ENCODE peak calls at places on chromosomes 11 and 22, in six cellular contexts. D, Z, M, S, Y and H are unnamed samples.

GRCh38 chr11:122253541-122254317 is 137.7 kb upstream of the BLID start:
- DNase-seq in D (no peak), Z (no peak), M (no peak), S (no peak), Y (no peak), H (no peak)

GRCh38 chr22:26709617-26710390 is 52.4 kb downstream of the MIAT start:
- DNase-seq in D (peak), Z (no peak), M (no peak), S (no peak), Y (no peak), H (peak)

GRCh38 chr22:37416806-37417205 is 10.5 kb downstream of the ELFN2 start:
- DNase-seq in D (no peak), Z (no peak), M (no peak), S (peak), Y (no peak), H (no peak)

GRCh38 chr22:44685384-44686056 is 16.5 kb upstream of the PRR5 start:
- DNase-seq in D (peak), Z (peak), M (no peak), S (no peak), Y (no peak), H (peak)

GRCh38 chr11:69200331-69201047 is 44.8 kb downstream of the SMIM38 start:
- DNase-seq in D (no peak), Z (peak), M (no peak), S (peak), Y (no peak), H (peak)

GRCh38 chr11:79963886-79964660 is 523.2 kb upstream of the TENM4 start:
- DNase-seq in D (no peak), Z (no peak), M (no peak), S (no peak), Y (no peak), H (no peak)

GRCh38 chr11:38547464-38547863 is 1949.4 kb upstream of the RAG2 start:
- DNase-seq in D (no peak), Z (no peak), M (no peak), S (no peak), Y (no peak), H (no peak)

GRCh38 chr22:36184433-36185035 is 17.1 kb downstream of the APOL4 start:
- DNase-seq in D (no peak), Z (no peak), M (peak), S (no peak), Y (no peak), H (no peak)

GRCh38 chr22:40805239-40805638 is 13.9 kb downstream of the SLC25A17 start:
- DNase-seq in D (no peak), Z (no peak), M (no peak), S (no peak), Y (no peak), H (no peak)

GRCh38 chr11:10375280-10376048 is 70.6 kb downstream of the ADM start:
- DNase-seq in D (no peak), Z (no peak), M (no peak), S (no peak), Y (no peak), H (no peak)

GRCh38 chr22:47370448-47371262 is 608.2 kb downstream of the TBC1D22A start:
- DNase-seq in D (no peak), Z (no peak), M (no peak), S (no peak), Y (no peak), H (peak)

GRCh38 chr11:69492201-69492991 is 10.9 kb downstream of the LINC01488 start:
- DNase-seq in D (no peak), Z (no peak), M (no peak), S (peak), Y (no peak), H (no peak)

GRCh38 chr11:113553905-113554304 is 78.7 kb upstream of the DRD2 start:
- DNase-seq in D (no peak), Z (peak), M (no peak), S (no peak), Y (no peak), H (no peak)

GRCh38 chr22:19016081-19016480 is 80.0 kb upstream of the PRODH start:
- DNase-seq in D (no peak), Z (no peak), M (peak), S (no peak), Y (no peak), H (no peak)

GRCh38 chr11:68255526-68255925 is 16.2 kb downstream of the C11orf24 start:
- DNase-seq in D (no peak), Z (no peak), M (no peak), S (no peak), Y (no peak), H (no peak)

GRCh38 chr11:132312161-132312560 is 941.7 kb downstream of the NTM start:
- DNase-seq in D (no peak), Z (no peak), M (no peak), S (no peak), Y (no peak), H (peak)

GRCh38 chr11:56886465-56886864 is 102.2 kb upstream of the OR5AK2 start:
- DNase-seq in D (no peak), Z (no peak), M (no peak), S (no peak), Y (no peak), H (no peak)

GRCh38 chr11:126573325-126574076 is 218.0 kb downstream of the ST3GAL4 start:
- DNase-seq in D (no peak), Z (peak), M (no peak), S (no peak), Y (no peak), H (no peak)

GRCh38 chr11:12170501-12170900 is 60.1 kb downstream of the MICAL2 start:
- DNase-seq in D (no peak), Z (no peak), M (no peak), S (no peak), Y (no peak), H (no peak)

GRCh38 chr22:31229402-31230140 is 17.5 kb downstream of the LIMK2 start:
- DNase-seq in D (peak), Z (no peak), M (peak), S (no peak), Y (no peak), H (no peak)

GRCh38 chr11:118067006-118067405 is 9.9 kb upstream of the TMPRSS4 start:
- DNase-seq in D (no peak), Z (no peak), M (no peak), S (no peak), Y (no peak), H (no peak)

GRCh38 chr11:315516-315994 is 1.7 kb downstream of the IFITM1 start:
- DNase-seq in D (no peak), Z (no peak), M (no peak), S (no peak), Y (no peak), H (no peak)

GRCh38 chr11:36447514-36447913 is 62.6 kb downstream of the TRAF6 start:
- DNase-seq in D (no peak), Z (no peak), M (no peak), S (no peak), Y (no peak), H (no peak)

GRCh38 chr11:105706025-105706530 is 96.2 kb downstream of the GRIA4 start:
- DNase-seq in D (no peak), Z (no peak), M (peak), S (no peak), Y (no peak), H (no peak)

GRCh38 chr11:46315033-46315738 is 32.1 kb upstream of the DGKZ start:
- DNase-seq in D (peak), Z (peak), M (peak), S (no peak), Y (no peak), H (peak)

GRCh38 chr11:73154178-73154577 is 12.1 kb upstream of the FCHSD2 start:
- DNase-seq in D (no peak), Z (no peak), M (no peak), S (no peak), Y (no peak), H (no peak)

GRCh38 chr11:7612056-7612660 is 61.1 kb downstream of the CYB5R2 start:
- DNase-seq in D (no peak), Z (no peak), M (no peak), S (no peak), Y (no peak), H (no peak)

GRCh38 chr22:26023104-26023775 is 146.0 kb upstream of the SEZ6L start:
- DNase-seq in D (no peak), Z (peak), M (no peak), S (no peak), Y (no peak), H (no peak)

GRCh38 chr11:63906585-63906984 is 10.4 kb downstream of the RCOR2 start:
- DNase-seq in D (peak), Z (peak), M (no peak), S (no peak), Y (no peak), H (no peak)

GRCh38 chr11:42770444-42771065 is 541.2 kb upstream of the API5 start:
- DNase-seq in D (no peak), Z (peak), M (peak), S (no peak), Y (no peak), H (peak)

GRCh38 chr22:26477341-26477731 is 6.2 kb downstream of the HPS4 start:
- DNase-seq in D (no peak), Z (no peak), M (peak), S (no peak), Y (no peak), H (no peak)

GRCh38 chr22:30397656-30398635 is 1.1 kb downstream of the SEC14L2 start:
- DNase-seq in D (no peak), Z (no peak), M (no peak), S (no peak), Y (no peak), H (no peak)

GRCh38 chr11:66068923-66069714 is 953 bp upstream of the PACS1 start:
- DNase-seq in D (peak), Z (peak), M (peak), S (peak), Y (peak), H (peak)

GRCh38 chr11:31804439-31805036 is 6.6 kb downstream of the PAX6 start:
- DNase-seq in D (no peak), Z (peak), M (peak), S (peak), Y (no peak), H (no peak)